ENCODE peak calls at places on chromosome 5, in ten cellular contexts. V is fibroblast of lung; D is heart left ventricle; T is AG10803; Q is esophagus squamous epithelium; P is fibroblast of mammary gland; N is HCT116; R is fibroblast of pulmonary artery; Y is HFF-Myc; H is CD8-positive, alpha-beta T cell. F is an unnamed sample.

GRCh38 chr5:80266566-80266965 is 10.7 kb upstream of the SERINC5 start:
- DNase-seq in V (no peak), D (no peak), T (no peak), Q (no peak), P (no peak), N (no peak), R (no peak), Y (no peak), H (no peak), F (no peak)

GRCh38 chr5:54889826-54890225 is 95.6 kb downstream of the ESM1 start:
- DNase-seq in V (peak; percentile 50), D (no peak), T (peak; percentile 94), Q (no peak), P (peak; percentile 47), N (no peak), R (peak; percentile 87), Y (peak; percentile 24), H (no peak), F (peak; percentile 79)

GRCh38 chr5:111514087-111514486 is 1.8 kb upstream of the STARD4 start:
- DNase-seq in V (no peak), D (no peak), T (no peak), Q (no peak), P (peak; percentile 19), N (no peak), R (peak; percentile 39), Y (no peak), H (no peak), F (no peak)

GRCh38 chr5:104942735-104943134 is 1380.1 kb upstream of the NUDT12 start:
- DNase-seq in V (no peak), D (no peak), T (no peak), Q (no peak), P (no peak), N (no peak), R (no peak), Y (no peak), H (no peak), F (no peak)

GRCh38 chr5:115096034-115096769 is 73.5 kb downstream of the TRIM36 start:
- DNase-seq in V (no peak), D (no peak), T (no peak), Q (no peak), P (peak; percentile 36), N (no peak), R (no peak), Y (no peak), H (no peak), F (no peak)

GRCh38 chr5:1846583-1846982 is 36.1 kb downstream of the IRX4 start:
- DNase-seq in V (no peak), D (no peak), T (no peak), Q (no peak), P (no peak), N (no peak), R (no peak), Y (no peak), H (no peak), F (no peak)

GRCh38 chr5:582936-583635 is 29.1 kb upstream of the CEP72 start:
- DNase-seq in V (no peak), D (no peak), T (no peak), Q (no peak), P (no peak), N (no peak), R (no peak), Y (no peak), H (no peak), F (no peak)

GRCh38 chr5:143148461-143149170 is 254.9 kb downstream of the NR3C1 start:
- DNase-seq in V (peak; percentile 80), D (no peak), T (peak; percentile 67), Q (no peak), P (peak; percentile 88), N (no peak), R (peak; percentile 74), Y (no peak), H (no peak), F (peak; percentile 88)

GRCh38 chr5:173764321-173765029 is 123.7 kb upstream of the CPEB4 start:
- DNase-seq in V (peak; percentile 93), D (peak; percentile 75), T (peak; percentile 94), Q (no peak), P (peak; percentile 97), N (peak; percentile 94), R (peak; percentile 94), Y (peak; percentile 82), H (no peak), F (peak; percentile 98)

GRCh38 chr5:170546257-170546656 is 42.4 kb downstream of the KCNIP1 start:
- DNase-seq in V (no peak), D (no peak), T (no peak), Q (no peak), P (no peak), N (no peak), R (no peak), Y (no peak), H (no peak), F (no peak)

GRCh38 chr5:69416180-69416579 is 1.3 kb downstream of the MARVELD2 start:
- DNase-seq in V (no peak), D (no peak), T (no peak), Q (no peak), P (no peak), N (no peak), R (no peak), Y (no peak), H (no peak), F (no peak)

GRCh38 chr5:129048509-129048908 is 46.0 kb upstream of the ISOC1 start:
- DNase-seq in V (no peak), D (no peak), T (no peak), Q (no peak), P (no peak), N (no peak), R (no peak), Y (no peak), H (no peak), F (no peak)
- H3K4me3 ChIP-seq in V (no peak overlapping the region), D (no peak overlapping the region), T (no peak overlapping the region), Q (no peak overlapping the region), P (no peak overlapping the region), N (no peak overlapping the region), R (no peak overlapping the region), Y (no peak overlapping the region), H (no peak overlapping the region), F (no peak overlapping the region)

DNA sequence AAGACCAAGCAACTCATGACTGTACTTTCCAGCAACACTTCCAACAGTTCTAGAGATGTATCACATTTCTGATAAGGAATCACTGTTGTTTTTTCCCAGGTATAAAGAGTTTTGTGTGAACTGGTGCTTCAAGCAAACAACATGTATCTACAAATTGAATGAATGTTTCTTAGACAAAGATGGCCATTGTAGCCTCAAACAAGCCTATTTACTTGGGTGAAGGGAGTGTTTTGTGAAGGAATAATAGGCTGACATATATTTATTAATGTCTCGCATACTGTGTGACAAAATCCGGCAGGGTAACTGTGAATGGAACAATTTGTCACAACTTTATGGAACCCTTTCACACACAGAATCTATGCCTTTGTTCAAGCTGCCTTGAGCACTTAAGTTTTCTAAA is 24.8 kb upstream of the DAB2 start:
- DNase-seq in V (no peak), D (no peak), T (no peak), Q (no peak), P (no peak), N (no peak), R (no peak), Y (no peak), H (no peak), F (no peak)
- TF ChIP-seq CTCF in V (no peak), D (no peak), T (no peak), Q (no peak), P (no peak), N (no peak), R (no peak), Y (no peak), H (no peak), F (no peak)

GRCh38 chr5:127810707-127811106 is 107.5 kb downstream of the CCDC192 start:
- DNase-seq in V (no peak), D (no peak), T (no peak), Q (no peak), P (no peak), N (no peak), R (no peak), Y (no peak), H (no peak), F (no peak)

GRCh38 chr5:127812570-127812969 is 109.4 kb downstream of the CCDC192 start:
- DNase-seq in V (no peak), D (no peak), T (no peak), Q (no peak), P (no peak), N (no peak), R (no peak), Y (no peak), H (no peak), F (peak; percentile 53)

GRCh38 chr5:127813633-127814171 is 110.5 kb downstream of the CCDC192 start:
- DNase-seq in V (peak; percentile 72), D (no peak), T (peak; percentile 88), Q (no peak), P (peak; percentile 85), N (no peak), R (peak; percentile 82), Y (peak; percentile 65), H (no peak), F (peak; percentile 90)

GRCh38 chr5:127810014-127810413 is 106.8 kb downstream of the CCDC192 start:
- DNase-seq in V (no peak), D (no peak), T (no peak), Q (no peak), P (no peak), N (no peak), R (no peak), Y (no peak), H (no peak), F (no peak)

DNA sequence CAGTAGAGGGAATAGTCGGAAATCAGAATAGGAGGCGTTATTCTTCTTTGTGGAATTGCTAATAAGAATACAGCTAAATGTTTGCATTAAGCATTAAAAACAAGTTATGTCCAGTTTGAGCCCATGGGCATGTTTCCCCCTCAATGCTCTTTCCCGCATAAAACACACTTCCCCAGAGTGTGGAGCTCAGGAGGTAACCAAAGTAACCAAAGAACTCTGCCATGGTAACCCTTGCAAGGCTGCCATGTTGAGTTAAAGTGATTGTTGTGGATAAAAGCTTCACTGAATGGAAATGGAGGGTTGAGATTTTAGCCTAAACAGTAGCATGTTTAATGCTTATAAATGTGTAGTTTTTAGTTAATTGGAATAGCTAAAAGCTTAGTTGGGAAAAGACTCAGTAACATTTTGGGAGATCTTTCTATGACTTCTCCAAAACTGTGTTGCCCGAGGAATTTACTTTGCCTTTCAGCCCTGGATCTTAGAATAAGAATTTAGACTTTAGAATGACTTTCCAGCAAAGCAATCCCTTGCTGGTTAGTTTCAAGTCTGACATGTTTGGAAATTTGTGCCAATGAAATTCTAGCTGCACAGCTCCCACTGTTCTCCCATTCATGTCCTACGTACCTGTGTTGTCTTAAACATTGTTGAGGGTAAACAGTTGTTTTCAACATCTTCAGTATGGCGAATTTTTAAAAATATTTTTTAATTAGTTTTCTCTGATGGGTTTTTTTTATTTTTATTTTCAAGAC is 111.2 kb downstream of the CCDC192 start:
- DNase-seq in V (no peak), D (no peak), T (no peak), Q (no peak), P (no peak), N (no peak), R (no peak), Y (no peak), H (no peak), F (no peak)
- H3K4me3 ChIP-seq in V (no peak overlapping the region), D (no peak overlapping the region), T (no peak overlapping the region), Q (no peak overlapping the region), P (no peak overlapping the region), N (peak overlapping the region; percentile 4), R (no peak overlapping the region), Y (no peak overlapping the region), H (no peak overlapping the region), F (no peak overlapping the region)

DNA sequence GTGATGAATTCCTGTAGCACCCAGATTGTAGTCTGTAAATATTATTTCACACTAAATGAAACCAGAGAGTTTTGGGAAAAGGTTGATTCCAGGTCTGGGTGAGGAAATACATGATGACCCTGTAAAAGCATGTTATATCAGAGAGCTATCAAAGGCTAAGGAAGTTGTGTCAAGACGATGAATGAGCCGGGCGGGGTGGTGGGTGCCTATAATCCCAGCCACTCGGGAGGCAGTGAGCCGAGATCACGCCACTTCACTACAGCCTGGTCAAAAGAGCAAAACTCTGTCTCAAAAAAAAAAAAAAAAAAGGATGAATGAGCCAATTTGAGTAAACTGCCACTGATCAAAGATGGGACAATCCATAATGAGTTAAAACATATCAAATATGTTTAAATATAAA is 29.2 kb downstream of the IL6ST start:
- DNase-seq in V (no peak), D (no peak), T (no peak), Q (no peak), P (no peak), N (no peak), R (no peak), Y (no peak), H (no peak), F (no peak)
- TF ChIP-seq CTCF in V (no peak), D (no peak), T (no peak), Q (no peak), P (no peak), N (no peak), R (no peak), Y (no peak), H (no peak), F (no peak)

F was measured in choroid plexus epithelial cell.